ENCODE peak calls at places on chromosomes 13 and 19, in five cellular contexts. V, U, K, O and R are unnamed samples.

GRCh38 chr19:34365463-34366401 is 736 bp downstream of the GPI start:
- DNase-seq in V (peak), U (peak), K (no peak), O (peak), R (peak)

GRCh38 chr13:26897706-26898550 is 137.3 kb upstream of the GPR12 start:
- DNase-seq in V (peak), U (no peak), K (no peak), O (no peak), R (no peak)

GRCh38 chr19:2714531-2715269 is 6.5 kb downstream of the DIRAS1 start:
- DNase-seq in V (no peak), U (no peak), K (no peak), O (no peak), R (no peak)

GRCh38 chr13:32252812-32253440 is 62.2 kb downstream of the ZAR1L start:
- DNase-seq in V (no peak), U (no peak), K (no peak), O (no peak), R (no peak)

GRCh38 chr19:30286378-30286777 is 85.8 kb upstream of the ZNF536 start:
- DNase-seq in V (no peak), U (no peak), K (no peak), O (no peak), R (no peak)

GRCh38 chr13:72151241-72151640 is 284.2 kb upstream of the DACH1 start:
- DNase-seq in V (no peak), U (no peak), K (no peak), O (no peak), R (no peak)

GRCh38 chr13:46403851-46404731 is 17.0 kb upstream of the RUBCNL start:
- DNase-seq in V (no peak), U (no peak), K (no peak), O (no peak), R (no peak)

GRCh38 chr13:99373436-99373835 is 66.2 kb upstream of the GPR183 start:
- DNase-seq in V (peak), U (no peak), K (no peak), O (no peak), R (no peak)

GRCh38 chr19:33377586-33378475 is 4.3 kb downstream of the CEBPG start:
- DNase-seq in V (peak), U (no peak), K (no peak), O (no peak), R (no peak)

DNA sequence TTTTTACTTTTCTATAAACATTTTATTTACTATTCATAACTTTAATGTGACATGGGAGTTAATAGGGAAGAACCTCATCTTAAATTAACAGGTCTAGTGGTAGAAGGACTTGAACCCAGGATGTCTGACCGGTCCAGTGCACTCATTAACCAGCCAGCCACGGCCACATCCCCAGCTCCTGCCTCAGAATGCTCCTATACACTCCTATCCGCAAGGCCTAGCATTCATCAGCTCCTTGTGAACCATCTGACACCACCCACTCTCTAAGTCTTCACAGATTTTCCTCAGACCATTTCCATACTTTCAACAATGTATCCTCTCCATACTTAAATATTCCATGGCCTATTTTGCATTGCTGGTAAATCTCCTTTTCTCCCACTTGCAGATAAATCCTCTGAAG is 98.3 kb downstream of the KLF12 start:
- DNase-seq in V (no peak), U (no peak), K (no peak), O (no peak), R (no peak)
- H3K27ac ChIP-seq in V (no peak), U (no peak), K (no peak), O (no peak), R (no peak)

GRCh38 chr19:53868892-53869804 is 1.5 kb downstream of the MYADM start:
- DNase-seq in V (peak), U (peak), K (peak), O (peak), R (peak)

GRCh38 chr19:53871448-53871847 is 3.8 kb downstream of the MYADM start:
- DNase-seq in V (no peak), U (no peak), K (no peak), O (no peak), R (no peak)

GRCh38 chr19:53872762-53873161 is 5.1 kb downstream of the MYADM start:
- DNase-seq in V (peak), U (no peak), K (no peak), O (no peak), R (no peak)

GRCh38 chr19:53868091-53868891 is 608 bp downstream of the MYADM start:
- DNase-seq in V (peak), U (peak), K (no peak), O (peak), R (peak)

GRCh38 chr19:53870485-53870844 is 2.8 kb downstream of the MYADM start:
- DNase-seq in V (peak), U (no peak), K (no peak), O (no peak), R (peak)
- H3K27ac ChIP-seq in V (peak), U (peak), K (peak), O (peak), R (peak)

DNA sequence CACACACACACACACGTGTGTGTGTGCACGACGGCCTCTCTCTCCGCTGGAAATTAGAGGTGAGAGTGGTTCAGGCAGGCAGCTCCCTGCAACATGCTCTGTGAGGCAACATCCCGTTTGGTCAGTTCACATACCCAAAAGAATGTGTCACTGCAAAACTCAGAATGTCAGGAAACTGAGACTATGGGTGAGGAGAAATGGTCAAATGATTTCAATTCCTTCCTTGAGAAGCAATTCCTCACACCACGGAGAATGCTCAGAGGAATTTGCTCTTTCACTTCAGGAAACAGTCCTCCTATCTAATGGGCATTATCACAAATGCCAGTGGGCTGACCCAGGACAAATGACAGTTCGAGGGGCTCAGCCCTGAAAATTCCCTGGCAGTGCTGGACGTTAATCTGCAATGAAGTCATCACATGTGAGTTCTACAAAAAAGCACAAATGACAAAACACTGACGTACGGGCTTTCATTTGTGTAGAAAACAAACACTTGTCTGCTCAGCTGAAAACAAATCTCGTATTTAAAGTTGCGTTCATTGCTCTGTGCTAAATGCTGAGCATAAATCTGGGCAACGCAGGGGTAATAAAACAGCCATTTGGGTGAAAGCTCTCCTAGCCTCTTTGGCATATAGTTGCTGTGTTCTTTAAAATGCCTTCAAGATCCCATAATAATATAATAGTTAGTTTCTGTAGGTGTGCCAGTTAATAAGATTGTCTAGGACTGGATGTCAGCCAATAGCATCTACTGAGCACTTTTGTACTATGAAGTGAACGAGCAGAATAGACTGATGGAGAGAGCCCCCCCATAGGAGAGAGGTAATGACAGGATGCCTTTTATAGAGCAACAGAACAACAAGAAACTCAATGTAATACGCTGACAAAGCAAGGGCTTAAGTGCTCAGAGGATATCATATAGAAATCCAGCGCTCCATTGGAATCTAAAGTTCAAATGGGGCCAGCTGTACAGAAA is 18.7 kb upstream of the LATS2 start:
- DNase-seq in V (no peak), U (no peak), K (no peak), O (no peak), R (no peak)
- H3K27ac ChIP-seq in V (no peak), U (peak), K (peak), O (no peak), R (no peak)

DNA sequence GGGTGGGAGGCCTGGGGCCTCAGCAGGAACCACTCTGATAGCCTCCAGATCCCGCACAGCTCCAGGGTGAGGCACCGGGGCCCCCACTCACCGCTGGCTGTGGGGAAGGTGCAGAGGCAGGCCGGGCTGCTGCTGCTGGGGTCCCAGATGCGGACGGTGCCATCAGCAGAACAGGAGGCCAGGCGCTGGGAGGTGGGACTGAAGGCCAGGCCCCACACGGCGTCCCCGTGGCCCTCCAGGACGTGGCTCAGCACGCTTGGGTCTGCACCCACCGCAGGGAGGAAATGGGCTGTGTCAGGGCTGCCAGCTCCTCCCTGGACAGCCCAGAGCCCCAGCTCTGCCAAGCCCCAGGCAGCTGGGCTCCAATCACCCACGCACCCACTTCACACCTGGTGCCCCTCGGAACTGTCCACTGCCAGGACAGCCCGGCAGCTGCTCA is 6.1 kb upstream of the PRKD2 start:
- DNase-seq in V (no peak), U (no peak), K (no peak), O (no peak), R (no peak)
- H3K27ac ChIP-seq in V (no peak), U (no peak), K (no peak), O (no peak), R (no peak)

GRCh38 chr19:18659281-18660050 is 22.6 kb downstream of the KLHL26 start:
- DNase-seq in V (peak), U (peak), K (no peak), O (no peak), R (no peak)

GRCh38 chr19:18657590-18658365 is 20.9 kb downstream of the KLHL26 start:
- DNase-seq in V (peak), U (peak), K (peak), O (no peak), R (peak)

GRCh38 chr19:18656337-18657086 is 19.7 kb downstream of the KLHL26 start:
- DNase-seq in V (peak), U (no peak), K (no peak), O (peak), R (no peak)

GRCh38 chr19:18660051-18660910 is 23.2 kb upstream of the CRTC1 start:
- DNase-seq in V (peak), U (peak), K (peak), O (peak), R (no peak)

DNA sequence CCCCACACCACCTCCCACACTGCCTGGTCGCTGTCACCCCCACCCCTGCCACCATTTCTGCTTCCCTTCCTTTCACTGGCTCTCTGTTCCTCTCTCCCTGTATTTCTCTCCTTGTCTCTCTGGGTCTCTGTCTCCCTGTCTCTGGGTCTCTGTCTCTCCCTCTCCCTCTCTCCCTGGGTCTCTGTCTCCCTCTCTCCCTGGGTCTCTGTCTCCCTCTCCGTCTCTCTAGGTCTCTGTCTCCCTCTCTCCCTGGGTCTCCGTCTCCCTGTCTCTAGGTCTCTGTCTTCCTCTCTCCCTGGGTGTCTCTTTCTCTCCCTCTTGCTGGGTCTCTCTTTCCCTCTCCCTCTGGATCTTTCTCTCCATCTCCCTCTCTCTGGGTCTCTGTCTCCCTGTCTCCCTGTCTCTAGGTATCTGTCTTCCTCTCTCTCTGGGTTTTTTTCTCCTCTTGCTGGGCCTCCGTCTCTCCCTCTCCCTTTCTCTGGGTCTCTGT is 21.6 kb downstream of the KLHL26 start:
- DNase-seq in V (peak), U (no peak), K (no peak), O (no peak), R (no peak)
- H3K27ac ChIP-seq in V (peak), U (peak), K (peak), O (peak), R (peak)

DNA sequence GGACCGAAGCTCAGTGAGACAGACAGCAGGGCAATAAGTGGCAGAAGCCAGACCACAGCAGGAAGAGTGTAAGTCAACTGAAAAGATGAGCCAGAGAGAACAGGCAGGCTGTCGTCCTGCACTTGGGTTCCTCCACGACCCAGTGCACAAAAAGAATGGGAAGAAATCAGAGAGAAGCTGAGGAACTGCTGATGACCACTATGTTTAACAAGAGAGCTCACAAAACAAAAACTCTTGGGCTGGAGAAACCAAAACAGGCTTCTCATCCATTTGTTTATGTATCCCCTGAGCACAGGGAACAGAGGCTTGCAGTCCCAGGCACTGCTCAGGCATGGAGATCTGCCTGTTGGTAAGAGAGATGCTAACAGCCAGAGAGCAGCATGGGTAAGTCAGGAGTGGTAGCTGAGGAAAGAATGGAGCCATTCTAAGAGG is 14.0 kb downstream of the AKAP8L start:
- DNase-seq in V (peak), U (no peak), K (no peak), O (no peak), R (no peak)
- H3K27ac ChIP-seq in V (no peak), U (peak), K (peak), O (peak), R (peak)

GRCh38 chr19:41352279-41352608 is 1.5 kb downstream of the TGFB1 start:
- DNase-seq in V (no peak), U (no peak), K (no peak), O (no peak), R (no peak)
- H3K27ac ChIP-seq in V (no peak), U (peak), K (peak), O (no peak), R (peak)

GRCh38 chr13:21045101-21045500 is 16.3 kb downstream of the LATS2 start:
- DNase-seq in V (no peak), U (no peak), K (no peak), O (no peak), R (no peak)

GRCh38 chr13:21039097-21039800 is 22.1 kb downstream of the LATS2 start:
- DNase-seq in V (no peak), U (no peak), K (no peak), O (no peak), R (no peak)

GRCh38 chr13:21043898-21044297 is 17.5 kb downstream of the LATS2 start:
- DNase-seq in V (no peak), U (no peak), K (no peak), O (no peak), R (no peak)

GRCh38 chr13:21037656-21038055 is 23.7 kb downstream of the LATS2 start:
- DNase-seq in V (no peak), U (no peak), K (no peak), O (no peak), R (no peak)

DNA sequence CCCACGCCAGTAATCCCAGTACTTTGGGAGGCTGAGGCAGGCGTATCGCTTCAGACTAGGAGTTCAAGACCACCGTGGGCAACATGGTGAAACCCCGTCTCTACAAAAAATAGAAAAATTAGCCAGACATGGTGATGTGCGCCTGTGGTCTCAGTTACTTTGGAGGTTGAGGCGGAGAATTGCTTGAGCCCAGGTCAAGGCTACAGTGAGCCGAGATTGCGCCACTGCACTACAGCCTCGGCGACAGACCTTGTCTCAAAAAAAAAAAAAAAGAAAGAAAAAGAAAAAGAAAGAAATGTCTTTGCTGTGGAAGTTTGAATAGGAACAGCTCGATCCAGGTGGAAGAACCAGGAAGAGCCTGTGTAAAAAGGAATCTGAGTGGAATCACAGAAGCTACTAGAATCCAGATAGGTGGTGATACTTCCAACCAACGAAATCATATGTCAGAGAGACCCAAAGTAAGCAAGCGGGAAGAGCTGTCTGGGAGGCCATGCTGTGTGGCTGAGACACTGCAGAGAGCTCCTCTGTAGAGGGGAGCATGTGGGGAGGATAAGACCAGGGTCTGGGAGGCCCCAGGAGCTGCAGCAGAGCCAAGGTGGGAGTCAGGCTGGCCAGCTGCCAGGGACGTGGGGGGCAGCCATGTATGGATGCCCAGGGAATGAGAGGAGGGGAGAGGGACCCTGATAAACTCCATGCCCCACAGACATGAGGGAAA is 21.1 kb downstream of the LATS2 start:
- DNase-seq in V (no peak), U (no peak), K (no peak), O (no peak), R (no peak)
- H3K27ac ChIP-seq in V (no peak), U (peak), K (peak), O (peak), R (no peak)